ENCODE peak calls at places on chromosome 20, in nine cellular contexts. One of them, this sample, is unnamed.

GRCh38 chr20:1427457-1428054 is 34.7 kb upstream of the FKBP1A start:
- DNase-seq in GM12864: no peak
- DNase-seq in thyroid gland: no peak
- DNase-seq in pancreas: no peak
- DNase-seq in cardiac fibroblast: peak
- DNase-seq in brain microvascular endothelial cell: no peak
- DNase-seq in fibroblast of pulmonary artery: peak
- DNase-seq in upper lobe of right lung: no peak
- DNase-seq in AG10803: peak
- DNase-seq in this sample: no peak

GRCh38 chr20:920306-920705 is 4.2 kb upstream of the ANGPT4 start:
- DNase-seq in GM12864: no peak
- DNase-seq in thyroid gland: no peak
- DNase-seq in pancreas: no peak
- DNase-seq in cardiac fibroblast: peak
- DNase-seq in brain microvascular endothelial cell: no peak
- DNase-seq in fibroblast of pulmonary artery: peak
- DNase-seq in upper lobe of right lung: no peak
- DNase-seq in AG10803: peak
- DNase-seq in this sample: peak

GRCh38 chr20:57658447-57659130 is 38.4 kb upstream of the ZBP1 start:
- DNase-seq in GM12864: no peak
- DNase-seq in thyroid gland: no peak
- DNase-seq in pancreas: no peak
- DNase-seq in cardiac fibroblast: no peak
- DNase-seq in brain microvascular endothelial cell: no peak
- DNase-seq in fibroblast of pulmonary artery: no peak
- DNase-seq in upper lobe of right lung: peak
- DNase-seq in AG10803: no peak
- DNase-seq in this sample: no peak

GRCh38 chr20:2820896-2821869 is 5.0 kb downstream of the TMEM239 start:
- DNase-seq in GM12864: no peak
- DNase-seq in thyroid gland: no peak
- DNase-seq in pancreas: no peak
- DNase-seq in cardiac fibroblast: no peak
- DNase-seq in brain microvascular endothelial cell: no peak
- DNase-seq in fibroblast of pulmonary artery: no peak
- DNase-seq in upper lobe of right lung: peak
- DNase-seq in AG10803: no peak
- DNase-seq in this sample: no peak

GRCh38 chr20:57460781-57461465 is 64.0 kb downstream of the CTCFL start:
- DNase-seq in GM12864: no peak
- DNase-seq in thyroid gland: no peak
- DNase-seq in pancreas: no peak
- DNase-seq in cardiac fibroblast: no peak
- DNase-seq in brain microvascular endothelial cell: no peak
- DNase-seq in fibroblast of pulmonary artery: no peak
- DNase-seq in upper lobe of right lung: no peak
- DNase-seq in AG10803: no peak
- DNase-seq in this sample: no peak

GRCh38 chr20:64108731-64109389 is 1.5 kb upstream of the NPBWR2 start:
- DNase-seq in GM12864: no peak
- DNase-seq in thyroid gland: no peak
- DNase-seq in pancreas: peak
- DNase-seq in cardiac fibroblast: no peak
- DNase-seq in brain microvascular endothelial cell: no peak
- DNase-seq in fibroblast of pulmonary artery: no peak
- DNase-seq in upper lobe of right lung: peak
- DNase-seq in AG10803: no peak
- DNase-seq in this sample: no peak

GRCh38 chr20:32681175-32682084 is 7.7 kb upstream of the C20orf203 start:
- DNase-seq in GM12864: no peak
- DNase-seq in thyroid gland: no peak
- DNase-seq in pancreas: no peak
- DNase-seq in cardiac fibroblast: peak
- DNase-seq in brain microvascular endothelial cell: no peak
- DNase-seq in fibroblast of pulmonary artery: peak
- DNase-seq in upper lobe of right lung: no peak
- DNase-seq in AG10803: no peak
- DNase-seq in this sample: no peak

GRCh38 chr20:56343861-56344381 is 14.9 kb upstream of the FAM210B start:
- DNase-seq in GM12864: no peak
- DNase-seq in thyroid gland: peak
- DNase-seq in pancreas: peak
- DNase-seq in cardiac fibroblast: peak
- DNase-seq in brain microvascular endothelial cell: peak
- DNase-seq in fibroblast of pulmonary artery: peak
- DNase-seq in upper lobe of right lung: peak
- DNase-seq in AG10803: peak
- DNase-seq in this sample: peak

GRCh38 chr20:2206957-2207769 is 88.6 kb upstream of the TGM3 start:
- DNase-seq in GM12864: no peak
- DNase-seq in thyroid gland: peak
- DNase-seq in pancreas: peak
- DNase-seq in cardiac fibroblast: peak
- DNase-seq in brain microvascular endothelial cell: peak
- DNase-seq in fibroblast of pulmonary artery: peak
- DNase-seq in upper lobe of right lung: peak
- DNase-seq in AG10803: peak
- DNase-seq in this sample: peak

GRCh38 chr20:47710665-47711045 is 74.6 kb downstream of the SULF2 start:
- DNase-seq in GM12864: no peak
- DNase-seq in thyroid gland: no peak
- DNase-seq in pancreas: no peak
- DNase-seq in cardiac fibroblast: no peak
- DNase-seq in brain microvascular endothelial cell: no peak
- DNase-seq in fibroblast of pulmonary artery: no peak
- DNase-seq in upper lobe of right lung: no peak
- DNase-seq in AG10803: no peak
- DNase-seq in this sample: no peak

GRCh38 chr20:13008761-13009681 is at the start of gene SPTLC3:
- DNase-seq in GM12864: no peak
- DNase-seq in thyroid gland: peak
- DNase-seq in pancreas: peak
- DNase-seq in cardiac fibroblast: peak
- DNase-seq in brain microvascular endothelial cell: peak
- DNase-seq in fibroblast of pulmonary artery: peak
- DNase-seq in upper lobe of right lung: no peak
- DNase-seq in AG10803: peak
- DNase-seq in this sample: peak

GRCh38 chr20:53829086-53829703 is 235.6 kb upstream of the ZNF217 start:
- DNase-seq in GM12864: no peak
- DNase-seq in thyroid gland: no peak
- DNase-seq in pancreas: no peak
- DNase-seq in cardiac fibroblast: peak
- DNase-seq in brain microvascular endothelial cell: peak
- DNase-seq in fibroblast of pulmonary artery: peak
- DNase-seq in upper lobe of right lung: no peak
- DNase-seq in AG10803: peak
- DNase-seq in this sample: peak

GRCh38 chr20:20527661-20528060 is 159.8 kb downstream of the INSM1 start:
- DNase-seq in GM12864: no peak
- DNase-seq in thyroid gland: no peak
- DNase-seq in pancreas: no peak
- DNase-seq in cardiac fibroblast: no peak
- DNase-seq in brain microvascular endothelial cell: no peak
- DNase-seq in fibroblast of pulmonary artery: no peak
- DNase-seq in upper lobe of right lung: no peak
- DNase-seq in AG10803: no peak
- DNase-seq in this sample: no peak

GRCh38 chr20:20528896-20529295 is 161.0 kb downstream of the INSM1 start:
- DNase-seq in GM12864: no peak
- DNase-seq in thyroid gland: no peak
- DNase-seq in pancreas: no peak
- DNase-seq in cardiac fibroblast: no peak
- DNase-seq in brain microvascular endothelial cell: no peak
- DNase-seq in fibroblast of pulmonary artery: no peak
- DNase-seq in upper lobe of right lung: no peak
- DNase-seq in AG10803: no peak
- DNase-seq in this sample: no peak

GRCh38 chr20:20530428-20531151 is 162.7 kb downstream of the INSM1 start:
- DNase-seq in GM12864: no peak
- DNase-seq in thyroid gland: no peak
- DNase-seq in pancreas: no peak
- DNase-seq in cardiac fibroblast: no peak
- DNase-seq in brain microvascular endothelial cell: no peak
- DNase-seq in fibroblast of pulmonary artery: no peak
- DNase-seq in upper lobe of right lung: no peak
- DNase-seq in AG10803: no peak
- DNase-seq in this sample: no peak

GRCh38 chr20:20531283-20531682 is 163.4 kb downstream of the INSM1 start:
- DNase-seq in GM12864: no peak
- DNase-seq in thyroid gland: no peak
- DNase-seq in pancreas: no peak
- DNase-seq in cardiac fibroblast: no peak
- DNase-seq in brain microvascular endothelial cell: no peak
- DNase-seq in fibroblast of pulmonary artery: no peak
- DNase-seq in upper lobe of right lung: no peak
- DNase-seq in AG10803: no peak
- DNase-seq in this sample: no peak

GRCh38 chr20:20529597-20529996 is 161.7 kb downstream of the INSM1 start:
- DNase-seq in GM12864: no peak
- DNase-seq in thyroid gland: no peak
- DNase-seq in pancreas: no peak
- DNase-seq in cardiac fibroblast: no peak
- DNase-seq in brain microvascular endothelial cell: no peak
- DNase-seq in fibroblast of pulmonary artery: no peak
- DNase-seq in upper lobe of right lung: no peak
- DNase-seq in AG10803: no peak
- DNase-seq in this sample: no peak
- H3K4me3 ChIP-seq in GM12864: no peak
- H3K4me3 ChIP-seq in thyroid gland: no peak
- H3K4me3 ChIP-seq in pancreas: no peak
- H3K4me3 ChIP-seq in cardiac fibroblast: no peak
- H3K4me3 ChIP-seq in brain microvascular endothelial cell: no peak
- H3K4me3 ChIP-seq in fibroblast of pulmonary artery: no peak
- H3K4me3 ChIP-seq in upper lobe of right lung: no peak
- H3K4me3 ChIP-seq in AG10803: no peak
- H3K4me3 ChIP-seq in this sample: no peak

GRCh38 chr20:44475694-44476560 is at the start of gene TTPAL:
- DNase-seq in GM12864: peak
- DNase-seq in thyroid gland: peak
- DNase-seq in pancreas: peak
- DNase-seq in cardiac fibroblast: peak
- DNase-seq in brain microvascular endothelial cell: peak
- DNase-seq in fibroblast of pulmonary artery: peak
- DNase-seq in upper lobe of right lung: peak
- DNase-seq in AG10803: peak
- DNase-seq in this sample: peak
- TF ChIP-seq CTCF in GM12864: peak
- TF ChIP-seq CTCF in thyroid gland: peak
- TF ChIP-seq CTCF in pancreas: no peak
- TF ChIP-seq CTCF in cardiac fibroblast: peak
- TF ChIP-seq CTCF in brain microvascular endothelial cell: peak
- TF ChIP-seq CTCF in fibroblast of pulmonary artery: peak
- TF ChIP-seq CTCF in upper lobe of right lung: peak
- TF ChIP-seq CTCF in AG10803: peak
- TF ChIP-seq CTCF in this sample: peak

DNA sequence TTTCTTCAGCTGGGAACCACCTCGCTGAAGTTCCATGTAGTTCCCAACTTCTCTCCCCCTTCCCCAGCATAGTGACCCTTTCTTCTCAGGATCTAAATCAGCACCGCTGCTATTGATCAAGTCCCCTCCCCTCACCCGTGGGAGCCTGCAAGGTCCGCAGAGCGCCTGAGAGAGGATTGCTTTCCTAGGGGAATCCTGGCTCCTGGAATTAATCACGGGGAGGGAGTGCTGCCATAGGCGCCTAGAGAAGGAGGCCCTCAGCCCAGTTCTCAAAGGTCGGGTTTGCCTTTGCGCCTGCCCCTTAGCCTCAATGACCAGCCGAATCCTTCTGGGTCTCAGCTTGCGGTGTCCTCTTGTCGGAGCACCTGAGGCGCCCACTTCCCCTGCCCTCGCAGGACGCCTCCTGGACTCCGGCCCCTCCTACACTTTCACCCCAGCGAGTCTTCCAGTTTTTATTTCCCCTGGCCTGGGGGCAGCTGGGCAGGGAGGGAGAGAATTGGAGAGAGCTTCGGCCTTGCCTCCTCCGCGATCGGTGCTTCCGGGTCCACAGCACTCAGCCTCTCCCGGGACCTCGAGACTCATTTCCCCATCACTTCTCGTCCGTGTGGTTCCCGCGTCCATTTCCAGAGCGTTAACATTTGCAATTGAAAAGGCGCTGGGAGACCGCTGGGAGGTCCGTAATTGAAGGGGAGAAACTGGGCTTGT is 3.1 kb upstream of the NKX2-2 start:
- DNase-seq in GM12864: no peak
- DNase-seq in thyroid gland: no peak
- DNase-seq in pancreas: no peak
- DNase-seq in cardiac fibroblast: no peak
- DNase-seq in brain microvascular endothelial cell: no peak
- DNase-seq in fibroblast of pulmonary artery: no peak
- DNase-seq in upper lobe of right lung: no peak
- DNase-seq in AG10803: no peak
- DNase-seq in this sample: no peak
- H3K4me3 ChIP-seq in GM12864: no peak
- H3K4me3 ChIP-seq in thyroid gland: no peak
- H3K4me3 ChIP-seq in pancreas: no peak
- H3K4me3 ChIP-seq in cardiac fibroblast: no peak
- H3K4me3 ChIP-seq in brain microvascular endothelial cell: no peak
- H3K4me3 ChIP-seq in fibroblast of pulmonary artery: no peak
- H3K4me3 ChIP-seq in upper lobe of right lung: no peak
- H3K4me3 ChIP-seq in AG10803: no peak
- H3K4me3 ChIP-seq in this sample: no peak

GRCh38 chr20:34706912-34707784 is 3.0 kb downstream of the TP53INP2 start:
- DNase-seq in GM12864: no peak
- DNase-seq in thyroid gland: no peak
- DNase-seq in pancreas: no peak
- DNase-seq in cardiac fibroblast: no peak
- DNase-seq in brain microvascular endothelial cell: no peak
- DNase-seq in fibroblast of pulmonary artery: no peak
- DNase-seq in upper lobe of right lung: no peak
- DNase-seq in AG10803: no peak
- DNase-seq in this sample: no peak

GRCh38 chr20:34705008-34705382 is 851 bp downstream of the TP53INP2 start:
- DNase-seq in GM12864: no peak
- DNase-seq in thyroid gland: no peak
- DNase-seq in pancreas: no peak
- DNase-seq in cardiac fibroblast: no peak
- DNase-seq in brain microvascular endothelial cell: peak
- DNase-seq in fibroblast of pulmonary artery: no peak
- DNase-seq in upper lobe of right lung: no peak
- DNase-seq in AG10803: no peak
- DNase-seq in this sample: no peak

GRCh38 chr20:34706022-34706875 is 2.1 kb downstream of the TP53INP2 start:
- DNase-seq in GM12864: no peak
- DNase-seq in thyroid gland: no peak
- DNase-seq in pancreas: no peak
- DNase-seq in cardiac fibroblast: no peak
- DNase-seq in brain microvascular endothelial cell: no peak
- DNase-seq in fibroblast of pulmonary artery: no peak
- DNase-seq in upper lobe of right lung: no peak
- DNase-seq in AG10803: no peak
- DNase-seq in this sample: no peak

GRCh38 chr20:34704177-34705007 is at the start of gene TP53INP2:
- DNase-seq in GM12864: peak
- DNase-seq in thyroid gland: peak
- DNase-seq in pancreas: peak
- DNase-seq in cardiac fibroblast: peak
- DNase-seq in brain microvascular endothelial cell: peak
- DNase-seq in fibroblast of pulmonary artery: peak
- DNase-seq in upper lobe of right lung: peak
- DNase-seq in AG10803: peak
- DNase-seq in this sample: peak

GRCh38 chr20:34705383-34706021 is 1.4 kb downstream of the TP53INP2 start:
- DNase-seq in GM12864: no peak
- DNase-seq in thyroid gland: peak
- DNase-seq in pancreas: no peak
- DNase-seq in cardiac fibroblast: peak
- DNase-seq in brain microvascular endothelial cell: peak
- DNase-seq in fibroblast of pulmonary artery: peak
- DNase-seq in upper lobe of right lung: no peak
- DNase-seq in AG10803: peak
- DNase-seq in this sample: peak
- TF ChIP-seq CTCF in GM12864: peak
- TF ChIP-seq CTCF in thyroid gland: peak
- TF ChIP-seq CTCF in pancreas: no peak
- TF ChIP-seq CTCF in cardiac fibroblast: peak
- TF ChIP-seq CTCF in brain microvascular endothelial cell: no peak
- TF ChIP-seq CTCF in fibroblast of pulmonary artery: peak
- TF ChIP-seq CTCF in upper lobe of right lung: no peak
- TF ChIP-seq CTCF in AG10803: peak
- TF ChIP-seq CTCF in this sample: no peak

This sample was measured in fibroblast of mammary gland.